ENCODE peak calls at places on chromosomes 1 and 21, in four cellular contexts. One of them, this sample, is unnamed.

GRCh38 chr1:43879414-43879813 is 54.2 kb upstream of the ARTN start:
- DNase-seq in left colon: no peak
- DNase-seq in putamen: no peak
- DNase-seq in posterior cingulate gyrus: no peak
- DNase-seq in this sample: no peak

GRCh38 chr21:43193651-43194302 is 25.0 kb downstream of the CRYAA start:
- DNase-seq in putamen: no peak
- DNase-seq in left colon: no peak
- DNase-seq in posterior cingulate gyrus: no peak
- DNase-seq in this sample: no peak

GRCh38 chr1:228850141-228851100 is 115.1 kb downstream of the RHOU start:
- DNase-seq in putamen: no peak
- DNase-seq in posterior cingulate gyrus: no peak
- DNase-seq in left colon: no peak
- DNase-seq in this sample: no peak

GRCh38 chr1:25063591-25064416 is 133.7 kb upstream of the RUNX3 start:
- DNase-seq in putamen: no peak
- DNase-seq in left colon: no peak
- DNase-seq in posterior cingulate gyrus: no peak
- DNase-seq in this sample: no peak

GRCh38 chr21:34215911-34216310 is 142.5 kb downstream of the MRPS6 start:
- DNase-seq in left colon: no peak
- DNase-seq in posterior cingulate gyrus: no peak
- DNase-seq in putamen: no peak
- DNase-seq in this sample: no peak

GRCh38 chr1:65416767-65417166 is 3.7 kb upstream of the LEPR start:
- DNase-seq in putamen: no peak
- DNase-seq in posterior cingulate gyrus: no peak
- DNase-seq in left colon: no peak
- DNase-seq in this sample: no peak

GRCh38 chr21:33374080-33374873 is 28.9 kb upstream of the IFNGR2 start:
- DNase-seq in left colon: peak; percentile 72
- DNase-seq in posterior cingulate gyrus: peak; percentile 42
- DNase-seq in putamen: no peak
- DNase-seq in this sample: peak; percentile 29

GRCh38 chr1:36349241-36349671 is 25.8 kb upstream of the EVA1B start:
- DNase-seq in posterior cingulate gyrus: no peak
- DNase-seq in left colon: no peak
- DNase-seq in putamen: no peak
- DNase-seq in this sample: no peak

GRCh38 chr1:66452162-66452561 is 81.8 kb upstream of the SGIP1 start:
- DNase-seq in posterior cingulate gyrus: no peak
- DNase-seq in putamen: no peak
- DNase-seq in left colon: no peak
- DNase-seq in this sample: no peak

GRCh38 chr1:155134322-155134721 is 1.3 kb upstream of the SLC50A1 start:
- DNase-seq in putamen: no peak
- DNase-seq in posterior cingulate gyrus: no peak
- DNase-seq in left colon: no peak
- DNase-seq in this sample: no peak

GRCh38 chr1:213327318-213327667 is 276.3 kb downstream of the RPS6KC1 start:
- DNase-seq in left colon: peak; percentile 9
- DNase-seq in putamen: no peak
- DNase-seq in posterior cingulate gyrus: no peak
- DNase-seq in this sample: no peak

GRCh38 chr1:84853743-84854721 is 39.0 kb downstream of the LPAR3 start:
- DNase-seq in putamen: no peak
- DNase-seq in left colon: no peak
- DNase-seq in posterior cingulate gyrus: no peak
- DNase-seq in this sample: peak; percentile 45

GRCh38 chr1:162006081-162006480 is 17.6 kb downstream of the OLFML2B start:
- DNase-seq in posterior cingulate gyrus: no peak
- DNase-seq in putamen: no peak
- DNase-seq in left colon: no peak
- DNase-seq in this sample: no peak

GRCh38 chr1:7752512-7753417 is 18.3 kb upstream of the VAMP3 start:
- DNase-seq in left colon: peak; percentile 72
- DNase-seq in posterior cingulate gyrus: peak; percentile 73
- DNase-seq in putamen: peak; percentile 77
- DNase-seq in this sample: no peak

GRCh38 chr1:10839188-10839770 is 42.8 kb upstream of the CASZ1 start:
- DNase-seq in putamen: no peak
- DNase-seq in posterior cingulate gyrus: no peak
- DNase-seq in left colon: no peak
- DNase-seq in this sample: no peak

GRCh38 chr1:22362626-22363402 is 88.8 kb upstream of the ZBTB40 start:
- DNase-seq in putamen: no peak
- DNase-seq in posterior cingulate gyrus: no peak
- DNase-seq in left colon: no peak
- DNase-seq in this sample: no peak

GRCh38 chr1:108521990-108522393 is 37.9 kb upstream of the EEIG2 start:
- DNase-seq in putamen: no peak
- DNase-seq in posterior cingulate gyrus: no peak
- DNase-seq in left colon: no peak
- DNase-seq in this sample: no peak

GRCh38 chr1:154479764-154480421 is 22.1 kb upstream of the TDRD10 start:
- DNase-seq in left colon: no peak
- DNase-seq in putamen: peak; percentile 89
- DNase-seq in posterior cingulate gyrus: peak; percentile 61
- DNase-seq in this sample: peak; percentile 56

GRCh38 chr21:45880097-45881068 is 101.2 kb upstream of the COL6A1 start:
- DNase-seq in putamen: peak; percentile 49
- DNase-seq in left colon: peak; percentile 81
- DNase-seq in posterior cingulate gyrus: peak; percentile 69
- DNase-seq in this sample: peak; percentile 42

This sample was measured in activated T-helper 2 cell treated with anti-CD3 and anti-CD28 coated beads, Interferon-gamma antibody, Interleukin-2, Interleukin-4, amounts not matched to agents 10 μg/mL and 5 μg/mL and 100 μg/mL, durations not matched to agents 14 hours and 24 hours and 36 hours.